ENCODE peak calls at places on chromosomes 7 and 10, in four cellular contexts. P is K562, U is H1, G is SK-N-SH. E is an unnamed sample.

GRCh38 chr7:113404245-113404644 is 285.9 kb upstream of the SMIM30 start:
- DNase-seq in G (peak), U (peak), P (peak), E (no peak)

GRCh38 chr10:90288403-90288933 is 569.4 kb downstream of the HTR7 start:
- DNase-seq in P (no peak), U (no peak), G (no peak), E (no peak)

GRCh38 chr10:69938541-69938991 is 114.1 kb upstream of the MACROH2A2 start:
- DNase-seq in P (no peak), U (no peak), G (no peak), E (no peak)

GRCh38 chr7:22572937-22573336 is 72.9 kb upstream of the STEAP1B start:
- DNase-seq in G (no peak), P (no peak), U (no peak), E (no peak)

GRCh38 chr7:156577645-156578577 is 62.7 kb upstream of the RNF32 start:
- DNase-seq in P (no peak), G (no peak), U (no peak), E (no peak)

GRCh38 chr7:27459729-27460048 is 203.0 kb downstream of the HIBADH start:
- DNase-seq in G (no peak), P (no peak), U (no peak), E (no peak)

GRCh38 chr7:155470686-155471638 is 13.0 kb downstream of the EN2 start:
- DNase-seq in P (no peak), G (peak), U (no peak), E (no peak)

GRCh38 chr7:36546331-36546730 is 156.7 kb downstream of the ANLN start:
- DNase-seq in P (no peak), G (no peak), U (no peak), E (no peak)

GRCh38 chr10:119575506-119575905 is 21.3 kb downstream of the TIAL1 start:
- DNase-seq in G (no peak), U (no peak), P (no peak), E (no peak)

GRCh38 chr7:155380986-155381851 is 76.7 kb upstream of the EN2 start:
- DNase-seq in P (no peak), U (no peak), G (peak), E (no peak)

GRCh38 chr10:127227663-127228062 is 31.3 kb upstream of the INSYN2A start:
- DNase-seq in U (no peak), P (no peak), G (no peak), E (no peak)

GRCh38 chr10:70053896-70054641 is 1.4 kb downstream of the MACROH2A2 start:
- DNase-seq in G (peak), P (no peak), U (no peak), E (no peak)

GRCh38 chr10:93753621-93754250 is 4.0 kb upstream of the LGI1 start:
- DNase-seq in G (no peak), P (no peak), U (no peak), E (no peak)

GRCh38 chr7:25906003-25906402 is 246.0 kb upstream of the NFE2L3 start:
- DNase-seq in P (no peak), U (no peak), G (no peak), E (peak)

GRCh38 chr10:34786464-34786863 is 28.6 kb downstream of the PARD3 start:
- DNase-seq in G (peak), U (no peak), P (no peak), E (no peak)

GRCh38 chr10:131745591-131745990 is 155.2 kb upstream of the PPP2R2D start:
- DNase-seq in U (no peak), G (no peak), P (no peak), E (no peak)

GRCh38 chr10:78139336-78139735 is 105.7 kb downstream of the RPS24 start:
- DNase-seq in U (no peak), P (no peak), G (peak), E (no peak)

GRCh38 chr7:93314449-93314848 is 82.3 kb downstream of the VPS50 start:
- DNase-seq in G (no peak), U (no peak), P (no peak), E (no peak)

GRCh38 chr10:89867964-89868363 is 166.6 kb downstream of the KIF20B start:
- DNase-seq in G (no peak), P (no peak), U (no peak), E (no peak)

GRCh38 chr7:22008011-22008410 is 62.3 kb upstream of the CDCA7L start:
- DNase-seq in G (no peak), P (no peak), U (no peak), E (no peak)

GRCh38 chr7:2254429-2255144 is 12.6 kb downstream of the NUDT1 start:
- DNase-seq in G (peak), P (no peak), U (no peak), E (no peak)
- TF ChIP-seq NRF1 in G (no peak), P (no peak), U (no peak), E (no peak)

DNA sequence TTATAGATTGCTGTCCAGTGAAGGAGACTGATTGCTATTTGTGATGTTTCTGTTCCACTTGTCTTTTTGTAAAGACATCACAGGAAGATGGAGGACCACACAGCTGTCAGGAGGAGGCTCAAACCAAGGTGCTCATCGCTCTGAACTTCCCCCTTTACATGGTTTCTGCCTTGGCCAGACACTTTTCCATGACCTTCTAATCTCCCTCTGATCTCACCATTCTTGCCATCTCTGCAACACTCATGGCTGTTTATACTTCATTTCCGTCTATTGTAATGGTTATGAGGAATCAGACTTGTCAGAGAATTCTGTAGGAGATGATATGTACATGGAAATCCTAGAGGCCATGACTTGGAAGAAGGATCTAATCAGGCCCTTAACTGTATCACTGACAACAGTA is 1.7 kb upstream of the TAS2R5 start:
- DNase-seq in P (no peak), G (no peak), U (no peak), E (no peak)
- TF ChIP-seq NRF1 in P (no peak), G (no peak), U (no peak), E (no peak)

GRCh38 chr10:27745719-27746363 is at the start of gene MKX:
- DNase-seq in U (no peak), P (no peak), G (peak), E (no peak)

GRCh38 chr10:27745380-27745718 is 270 bp downstream of the MKX start:
- DNase-seq in G (peak), P (no peak), U (no peak), E (no peak)

GRCh38 chr10:27743736-27744477 is 1.7 kb downstream of the MKX start:
- DNase-seq in G (peak), U (no peak), P (no peak), E (no peak)

GRCh38 chr10:27742926-27743735 is 2.5 kb downstream of the MKX start:
- DNase-seq in P (no peak), G (peak), U (no peak), E (no peak)

GRCh38 chr10:27744478-27745379 is 890 bp downstream of the MKX start:
- DNase-seq in P (no peak), G (peak), U (no peak), E (no peak)
- TF ChIP-seq NRF1 in P (no peak), G (no peak), U (no peak), E (no peak)

GRCh38 chr10:17655567-17656146 is 11.7 kb downstream of the STAM start:
- DNase-seq in U (no peak), P (peak), G (no peak), E (peak)
- TF ChIP-seq NRF1 in U (no peak), P (no peak), G (no peak), E (no peak)

GRCh38 chr7:128217972-128218652 is 23.0 kb upstream of the LEP start:
- DNase-seq in U (no peak), G (peak), P (no peak), E (no peak)
- TF ChIP-seq NRF1 in U (no peak), G (no peak), P (no peak), E (no peak)

GRCh38 chr10:58856508-58857240 is 319.8 kb upstream of the PHYHIPL start:
- DNase-seq in P (no peak), U (peak), G (no peak), E (no peak)
- TF ChIP-seq NRF1 in P (no peak), U (no peak), G (no peak), E (no peak)

GRCh38 chr7:477626-478220 is 41.9 kb downstream of the PDGFA start:
- DNase-seq in P (no peak), G (no peak), U (no peak), E (no peak)
- TF ChIP-seq NRF1 in P (no peak), G (no peak), U (no peak), E (no peak)

GRCh38 chr7:473211-473734 is 46.4 kb downstream of the PDGFA start:
- DNase-seq in P (no peak), G (no peak), U (no peak), E (no peak)
- TF ChIP-seq NRF1 in P (no peak), G (no peak), U (no peak), E (no peak)

GRCh38 chr10:132912685-132913558 is 29.4 kb downstream of the CFAP46 start:
- DNase-seq in U (peak), G (no peak), P (no peak), E (no peak)
- TF ChIP-seq NRF1 in U (no peak), G (no peak), P (no peak), E (no peak)